ENCODE peak calls at places on chromosome 20, in nine cellular contexts. One of them, this sample, is unnamed.

GRCh38 chr20:38973546-38974120 is 11.5 kb downstream of the DHX35 start:
- DNase-seq in NCI-H748 treated with DMSO at 0.1 percent for 48 hours: no peak
- DNase-seq in NCI-H1105: peak; percentile 60
- DNase-seq in mammary epithelial cell: peak; percentile 48
- DNase-seq in HEK293T: no peak
- DNase-seq in NCI-H69: no peak
- DNase-seq in Ammon's horn: peak; percentile 36
- DNase-seq in LoVo: no peak
- DNase-seq in stimulated activated naive CD8-positive, alpha-beta T cell treated with anti-CD3 and anti-CD28 coated beads, Interleukin-15, Interleukin-2, amounts not matched to agents 100 U/mL and 50 U/mL, for 24 hours: no peak
- DNase-seq in this sample: no peak

GRCh38 chr20:1370548-1371110 is 22.2 kb downstream of the FKBP1A start:
- DNase-seq in NCI-H748 treated with DMSO at 0.1 percent for 48 hours: no peak
- DNase-seq in NCI-H1105: no peak
- DNase-seq in mammary epithelial cell: no peak
- DNase-seq in HEK293T: no peak
- DNase-seq in NCI-H69: no peak
- DNase-seq in Ammon's horn: no peak
- DNase-seq in LoVo: no peak
- DNase-seq in stimulated activated naive CD8-positive, alpha-beta T cell treated with anti-CD3 and anti-CD28 coated beads, Interleukin-15, Interleukin-2, amounts not matched to agents 100 U/mL and 50 U/mL, for 24 hours: no peak
- DNase-seq in this sample: no peak

GRCh38 chr20:36768768-36769430 is 4.7 kb downstream of the DSN1 start:
- DNase-seq in NCI-H748 treated with DMSO at 0.1 percent for 48 hours: no peak
- DNase-seq in NCI-H1105: no peak
- DNase-seq in mammary epithelial cell: no peak
- DNase-seq in HEK293T: no peak
- DNase-seq in NCI-H69: no peak
- DNase-seq in Ammon's horn: no peak
- DNase-seq in LoVo: no peak
- DNase-seq in stimulated activated naive CD8-positive, alpha-beta T cell treated with anti-CD3 and anti-CD28 coated beads, Interleukin-15, Interleukin-2, amounts not matched to agents 100 U/mL and 50 U/mL, for 24 hours: no peak
- DNase-seq in this sample: no peak

GRCh38 chr20:33868571-33868970 is 57.4 kb downstream of the CHMP4B start:
- DNase-seq in NCI-H748 treated with DMSO at 0.1 percent for 48 hours: no peak
- DNase-seq in NCI-H1105: no peak
- DNase-seq in mammary epithelial cell: no peak
- DNase-seq in HEK293T: no peak
- DNase-seq in NCI-H69: no peak
- DNase-seq in Ammon's horn: no peak
- DNase-seq in LoVo: no peak
- DNase-seq in stimulated activated naive CD8-positive, alpha-beta T cell treated with anti-CD3 and anti-CD28 coated beads, Interleukin-15, Interleukin-2, amounts not matched to agents 100 U/mL and 50 U/mL, for 24 hours: no peak
- DNase-seq in this sample: no peak

GRCh38 chr20:49690899-49691620 is 22.6 kb downstream of the B4GALT5 start:
- DNase-seq in NCI-H748 treated with DMSO at 0.1 percent for 48 hours: no peak
- DNase-seq in NCI-H1105: no peak
- DNase-seq in mammary epithelial cell: no peak
- DNase-seq in HEK293T: no peak
- DNase-seq in NCI-H69: peak; percentile 51
- DNase-seq in Ammon's horn: no peak
- DNase-seq in LoVo: peak; percentile 68
- DNase-seq in stimulated activated naive CD8-positive, alpha-beta T cell treated with anti-CD3 and anti-CD28 coated beads, Interleukin-15, Interleukin-2, amounts not matched to agents 100 U/mL and 50 U/mL, for 24 hours: no peak
- DNase-seq in this sample: peak; percentile 73

GRCh38 chr20:35144694-35145093 is 2.4 kb downstream of the EDEM2 start:
- DNase-seq in NCI-H748 treated with DMSO at 0.1 percent for 48 hours: no peak
- DNase-seq in NCI-H1105: no peak
- DNase-seq in mammary epithelial cell: no peak
- DNase-seq in HEK293T: no peak
- DNase-seq in NCI-H69: no peak
- DNase-seq in Ammon's horn: no peak
- DNase-seq in LoVo: no peak
- DNase-seq in stimulated activated naive CD8-positive, alpha-beta T cell treated with anti-CD3 and anti-CD28 coated beads, Interleukin-15, Interleukin-2, amounts not matched to agents 100 U/mL and 50 U/mL, for 24 hours: no peak
- DNase-seq in this sample: no peak

GRCh38 chr20:35617397-35618031 is 1.9 kb downstream of the SPAG4 start:
- DNase-seq in NCI-H748 treated with DMSO at 0.1 percent for 48 hours: peak; percentile 52
- DNase-seq in NCI-H1105: peak; percentile 78
- DNase-seq in mammary epithelial cell: peak; percentile 43
- DNase-seq in HEK293T: peak; percentile 60
- DNase-seq in NCI-H69: peak; percentile 89
- DNase-seq in Ammon's horn: peak; percentile 25
- DNase-seq in LoVo: no peak
- DNase-seq in stimulated activated naive CD8-positive, alpha-beta T cell treated with anti-CD3 and anti-CD28 coated beads, Interleukin-15, Interleukin-2, amounts not matched to agents 100 U/mL and 50 U/mL, for 24 hours: peak; percentile 68
- DNase-seq in this sample: peak; percentile 58

GRCh38 chr20:44610313-44610965 is 28.1 kb downstream of the PKIG start:
- DNase-seq in NCI-H748 treated with DMSO at 0.1 percent for 48 hours: no peak
- DNase-seq in NCI-H1105: no peak
- DNase-seq in mammary epithelial cell: no peak
- DNase-seq in HEK293T: no peak
- DNase-seq in NCI-H69: no peak
- DNase-seq in Ammon's horn: no peak
- DNase-seq in LoVo: no peak
- DNase-seq in stimulated activated naive CD8-positive, alpha-beta T cell treated with anti-CD3 and anti-CD28 coated beads, Interleukin-15, Interleukin-2, amounts not matched to agents 100 U/mL and 50 U/mL, for 24 hours: no peak
- DNase-seq in this sample: no peak

GRCh38 chr20:6848992-6849391 is 81.5 kb downstream of the BMP2 start:
- DNase-seq in NCI-H748 treated with DMSO at 0.1 percent for 48 hours: no peak
- DNase-seq in NCI-H1105: no peak
- DNase-seq in mammary epithelial cell: no peak
- DNase-seq in HEK293T: no peak
- DNase-seq in NCI-H69: no peak
- DNase-seq in Ammon's horn: no peak
- DNase-seq in LoVo: no peak
- DNase-seq in stimulated activated naive CD8-positive, alpha-beta T cell treated with anti-CD3 and anti-CD28 coated beads, Interleukin-15, Interleukin-2, amounts not matched to agents 100 U/mL and 50 U/mL, for 24 hours: no peak
- DNase-seq in this sample: no peak

GRCh38 chr20:20215976-20216727 is 151.8 kb upstream of the INSM1 start:
- DNase-seq in NCI-H748 treated with DMSO at 0.1 percent for 48 hours: peak; percentile 99
- DNase-seq in NCI-H1105: peak; percentile 45
- DNase-seq in mammary epithelial cell: no peak
- DNase-seq in HEK293T: no peak
- DNase-seq in NCI-H69: peak; percentile 99
- DNase-seq in Ammon's horn: no peak
- DNase-seq in LoVo: no peak
- DNase-seq in stimulated activated naive CD8-positive, alpha-beta T cell treated with anti-CD3 and anti-CD28 coated beads, Interleukin-15, Interleukin-2, amounts not matched to agents 100 U/mL and 50 U/mL, for 24 hours: no peak
- DNase-seq in this sample: no peak

GRCh38 chr20:46004813-46005505 is 3.7 kb upstream of the MMP9 start:
- DNase-seq in NCI-H748 treated with DMSO at 0.1 percent for 48 hours: no peak
- DNase-seq in NCI-H1105: no peak
- DNase-seq in mammary epithelial cell: peak; percentile 86
- DNase-seq in HEK293T: no peak
- DNase-seq in NCI-H69: peak; percentile 79
- DNase-seq in Ammon's horn: peak; percentile 74
- DNase-seq in LoVo: no peak
- DNase-seq in stimulated activated naive CD8-positive, alpha-beta T cell treated with anti-CD3 and anti-CD28 coated beads, Interleukin-15, Interleukin-2, amounts not matched to agents 100 U/mL and 50 U/mL, for 24 hours: no peak
- DNase-seq in this sample: peak; percentile 25

GRCh38 chr20:36070451-36070850 is 84.1 kb upstream of the EPB41L1 start:
- DNase-seq in NCI-H748 treated with DMSO at 0.1 percent for 48 hours: no peak
- DNase-seq in NCI-H1105: no peak
- DNase-seq in mammary epithelial cell: no peak
- DNase-seq in HEK293T: no peak
- DNase-seq in NCI-H69: peak; percentile 71
- DNase-seq in Ammon's horn: peak; percentile 67
- DNase-seq in LoVo: no peak
- DNase-seq in stimulated activated naive CD8-positive, alpha-beta T cell treated with anti-CD3 and anti-CD28 coated beads, Interleukin-15, Interleukin-2, amounts not matched to agents 100 U/mL and 50 U/mL, for 24 hours: no peak
- DNase-seq in this sample: no peak

GRCh38 chr20:54995553-54995952 is 520.2 kb downstream of the DOK5 start:
- DNase-seq in NCI-H748 treated with DMSO at 0.1 percent for 48 hours: no peak
- DNase-seq in NCI-H1105: no peak
- DNase-seq in mammary epithelial cell: no peak
- DNase-seq in HEK293T: no peak
- DNase-seq in NCI-H69: peak; percentile 13
- DNase-seq in Ammon's horn: no peak
- DNase-seq in LoVo: no peak
- DNase-seq in stimulated activated naive CD8-positive, alpha-beta T cell treated with anti-CD3 and anti-CD28 coated beads, Interleukin-15, Interleukin-2, amounts not matched to agents 100 U/mL and 50 U/mL, for 24 hours: no peak
- DNase-seq in this sample: no peak

GRCh38 chr20:60459212-60459611 is 501.0 kb downstream of the CDH26 start:
- DNase-seq in NCI-H748 treated with DMSO at 0.1 percent for 48 hours: no peak
- DNase-seq in NCI-H1105: no peak
- DNase-seq in mammary epithelial cell: no peak
- DNase-seq in HEK293T: no peak
- DNase-seq in NCI-H69: no peak
- DNase-seq in Ammon's horn: no peak
- DNase-seq in LoVo: no peak
- DNase-seq in stimulated activated naive CD8-positive, alpha-beta T cell treated with anti-CD3 and anti-CD28 coated beads, Interleukin-15, Interleukin-2, amounts not matched to agents 100 U/mL and 50 U/mL, for 24 hours: no peak
- DNase-seq in this sample: no peak

GRCh38 chr20:63123326-63123725 is 92.6 kb downstream of the YTHDF1 start:
- DNase-seq in NCI-H748 treated with DMSO at 0.1 percent for 48 hours: no peak
- DNase-seq in NCI-H1105: no peak
- DNase-seq in mammary epithelial cell: no peak
- DNase-seq in HEK293T: no peak
- DNase-seq in NCI-H69: no peak
- DNase-seq in Ammon's horn: no peak
- DNase-seq in LoVo: no peak
- DNase-seq in stimulated activated naive CD8-positive, alpha-beta T cell treated with anti-CD3 and anti-CD28 coated beads, Interleukin-15, Interleukin-2, amounts not matched to agents 100 U/mL and 50 U/mL, for 24 hours: no peak
- DNase-seq in this sample: no peak

GRCh38 chr20:3763691-3764601 is 3.6 kb downstream of the ADISSP start:
- DNase-seq in NCI-H748 treated with DMSO at 0.1 percent for 48 hours: no peak
- DNase-seq in NCI-H1105: no peak
- DNase-seq in mammary epithelial cell: no peak
- DNase-seq in HEK293T: no peak
- DNase-seq in NCI-H69: no peak
- DNase-seq in Ammon's horn: no peak
- DNase-seq in LoVo: no peak
- DNase-seq in stimulated activated naive CD8-positive, alpha-beta T cell treated with anti-CD3 and anti-CD28 coated beads, Interleukin-15, Interleukin-2, amounts not matched to agents 100 U/mL and 50 U/mL, for 24 hours: no peak
- DNase-seq in this sample: no peak

GRCh38 chr20:38473353-38473795 is 731 bp downstream of the RALGAPB start:
- DNase-seq in NCI-H748 treated with DMSO at 0.1 percent for 48 hours: peak; percentile 2
- DNase-seq in NCI-H1105: peak; percentile 57
- DNase-seq in mammary epithelial cell: no peak
- DNase-seq in HEK293T: peak; percentile 45
- DNase-seq in NCI-H69: peak; percentile 38
- DNase-seq in Ammon's horn: peak; percentile 13
- DNase-seq in LoVo: peak; percentile 20
- DNase-seq in stimulated activated naive CD8-positive, alpha-beta T cell treated with anti-CD3 and anti-CD28 coated beads, Interleukin-15, Interleukin-2, amounts not matched to agents 100 U/mL and 50 U/mL, for 24 hours: no peak
- DNase-seq in this sample: peak; percentile 43

GRCh38 chr20:24895898-24896658 is 53.0 kb upstream of the CST7 start:
- DNase-seq in NCI-H748 treated with DMSO at 0.1 percent for 48 hours: no peak
- DNase-seq in NCI-H1105: no peak
- DNase-seq in mammary epithelial cell: no peak
- DNase-seq in HEK293T: no peak
- DNase-seq in NCI-H69: no peak
- DNase-seq in Ammon's horn: no peak
- DNase-seq in LoVo: no peak
- DNase-seq in stimulated activated naive CD8-positive, alpha-beta T cell treated with anti-CD3 and anti-CD28 coated beads, Interleukin-15, Interleukin-2, amounts not matched to agents 100 U/mL and 50 U/mL, for 24 hours: no peak
- DNase-seq in this sample: no peak

GRCh38 chr20:23161968-23162696 is 76.0 kb upstream of the CD93 start:
- DNase-seq in NCI-H748 treated with DMSO at 0.1 percent for 48 hours: peak; percentile 89
- DNase-seq in NCI-H1105: peak; percentile 84
- DNase-seq in mammary epithelial cell: no peak
- DNase-seq in HEK293T: no peak
- DNase-seq in NCI-H69: peak; percentile 99
- DNase-seq in Ammon's horn: peak; percentile 27
- DNase-seq in LoVo: peak; percentile 15
- DNase-seq in stimulated activated naive CD8-positive, alpha-beta T cell treated with anti-CD3 and anti-CD28 coated beads, Interleukin-15, Interleukin-2, amounts not matched to agents 100 U/mL and 50 U/mL, for 24 hours: no peak
- DNase-seq in this sample: peak; percentile 19

GRCh38 chr20:35171753-35172433 is at the start of gene PROCR:
- DNase-seq in NCI-H748 treated with DMSO at 0.1 percent for 48 hours: no peak
- DNase-seq in NCI-H1105: peak; percentile 16
- DNase-seq in mammary epithelial cell: peak; percentile 99
- DNase-seq in HEK293T: peak; percentile 72
- DNase-seq in NCI-H69: peak; percentile 93
- DNase-seq in Ammon's horn: peak; percentile 81
- DNase-seq in LoVo: peak; percentile 94
- DNase-seq in stimulated activated naive CD8-positive, alpha-beta T cell treated with anti-CD3 and anti-CD28 coated beads, Interleukin-15, Interleukin-2, amounts not matched to agents 100 U/mL and 50 U/mL, for 24 hours: peak; percentile 32
- DNase-seq in this sample: peak; percentile 79

GRCh38 chr20:33589059-33589458 is 73.1 kb upstream of the C20orf144 start:
- DNase-seq in NCI-H748 treated with DMSO at 0.1 percent for 48 hours: no peak
- DNase-seq in NCI-H1105: no peak
- DNase-seq in mammary epithelial cell: no peak
- DNase-seq in HEK293T: no peak
- DNase-seq in NCI-H69: peak; percentile 34
- DNase-seq in Ammon's horn: no peak
- DNase-seq in LoVo: no peak
- DNase-seq in stimulated activated naive CD8-positive, alpha-beta T cell treated with anti-CD3 and anti-CD28 coated beads, Interleukin-15, Interleukin-2, amounts not matched to agents 100 U/mL and 50 U/mL, for 24 hours: no peak
- DNase-seq in this sample: no peak

GRCh38 chr20:38075161-38075998 is 41.8 kb downstream of the RPRD1B start:
- DNase-seq in NCI-H748 treated with DMSO at 0.1 percent for 48 hours: no peak
- DNase-seq in NCI-H1105: no peak
- DNase-seq in mammary epithelial cell: no peak
- DNase-seq in HEK293T: no peak
- DNase-seq in NCI-H69: no peak
- DNase-seq in Ammon's horn: no peak
- DNase-seq in LoVo: no peak
- DNase-seq in stimulated activated naive CD8-positive, alpha-beta T cell treated with anti-CD3 and anti-CD28 coated beads, Interleukin-15, Interleukin-2, amounts not matched to agents 100 U/mL and 50 U/mL, for 24 hours: no peak
- DNase-seq in this sample: no peak

GRCh38 chr20:40332167-40332566 is 356.9 kb downstream of the MAFB start:
- DNase-seq in NCI-H748 treated with DMSO at 0.1 percent for 48 hours: no peak
- DNase-seq in NCI-H1105: no peak
- DNase-seq in mammary epithelial cell: no peak
- DNase-seq in HEK293T: no peak
- DNase-seq in NCI-H69: no peak
- DNase-seq in Ammon's horn: no peak
- DNase-seq in LoVo: no peak
- DNase-seq in stimulated activated naive CD8-positive, alpha-beta T cell treated with anti-CD3 and anti-CD28 coated beads, Interleukin-15, Interleukin-2, amounts not matched to agents 100 U/mL and 50 U/mL, for 24 hours: no peak
- DNase-seq in this sample: no peak

GRCh38 chr20:21523398-21523868 is 9.6 kb upstream of the NKX2-2 start:
- DNase-seq in NCI-H748 treated with DMSO at 0.1 percent for 48 hours: peak; percentile 80
- DNase-seq in NCI-H1105: peak; percentile 52
- DNase-seq in mammary epithelial cell: no peak
- DNase-seq in HEK293T: no peak
- DNase-seq in NCI-H69: no peak
- DNase-seq in Ammon's horn: no peak
- DNase-seq in LoVo: no peak
- DNase-seq in stimulated activated naive CD8-positive, alpha-beta T cell treated with anti-CD3 and anti-CD28 coated beads, Interleukin-15, Interleukin-2, amounts not matched to agents 100 U/mL and 50 U/mL, for 24 hours: no peak
- DNase-seq in this sample: no peak

GRCh38 chr20:32354592-32355416 is 3.3 kb upstream of the ASXL1 start:
- DNase-seq in NCI-H748 treated with DMSO at 0.1 percent for 48 hours: no peak
- DNase-seq in NCI-H1105: no peak
- DNase-seq in mammary epithelial cell: peak; percentile 54
- DNase-seq in HEK293T: no peak
- DNase-seq in NCI-H69: peak; percentile 30
- DNase-seq in Ammon's horn: no peak
- DNase-seq in LoVo: peak; percentile 42
- DNase-seq in stimulated activated naive CD8-positive, alpha-beta T cell treated with anti-CD3 and anti-CD28 coated beads, Interleukin-15, Interleukin-2, amounts not matched to agents 100 U/mL and 50 U/mL, for 24 hours: no peak
- DNase-seq in this sample: peak; percentile 83

GRCh38 chr20:4434681-4435080 is 287.0 kb upstream of the PRND start:
- DNase-seq in NCI-H748 treated with DMSO at 0.1 percent for 48 hours: no peak
- DNase-seq in NCI-H1105: no peak
- DNase-seq in mammary epithelial cell: no peak
- DNase-seq in HEK293T: no peak
- DNase-seq in NCI-H69: no peak
- DNase-seq in Ammon's horn: no peak
- DNase-seq in LoVo: no peak
- DNase-seq in stimulated activated naive CD8-positive, alpha-beta T cell treated with anti-CD3 and anti-CD28 coated beads, Interleukin-15, Interleukin-2, amounts not matched to agents 100 U/mL and 50 U/mL, for 24 hours: no peak
- DNase-seq in this sample: no peak

This sample was measured in trophoblast cell.